ENCODE peak calls at places on chromosomes 5 and 9, in eight cellular contexts. C is right atrium auricular region, O is mucosa of descending colon, Q is HCT116, F is body of pancreas, U is kidney, S is H7, E is pancreas. P is an unnamed sample.

GRCh38 chr5:133079048-133079447 is 27.2 kb downstream of the HSPA4 start:
- DNase-seq in C (no peak), O (no peak), Q (no peak), F (no peak), U (no peak), S (no peak), E (no peak), P (no peak)

GRCh38 chr5:97529354-97529753 is 346.3 kb upstream of the RIOK2 start:
- DNase-seq in C (no peak), O (no peak), Q (no peak), F (no peak), U (no peak), S (no peak), E (no peak), P (no peak)

GRCh38 chr5:124064956-124065355 is 553.0 kb downstream of the CSNK1G3 start:
- DNase-seq in C (no peak), O (no peak), Q (no peak), F (no peak), U (no peak), S (no peak), E (no peak), P (no peak)

GRCh38 chr5:128674837-128675446 is 136.9 kb upstream of the FBN2 start:
- DNase-seq in C (no peak), O (peak; percentile 73), Q (peak; percentile 50), F (peak; percentile 43), U (no peak), S (peak; percentile 33), E (no peak), P (peak; percentile 81)

GRCh38 chr5:51961154-51961562 is 577.9 kb downstream of the ISL1 start:
- DNase-seq in C (no peak), O (no peak), Q (no peak), F (peak; percentile 2), U (no peak), S (no peak), E (no peak), P (no peak)

GRCh38 chr5:75524071-75524470 is 12.4 kb downstream of the POLK start:
- DNase-seq in C (no peak), O (no peak), Q (no peak), F (no peak), U (no peak), S (no peak), E (no peak), P (no peak)

GRCh38 chr5:10453564-10453963 is 11.9 kb downstream of the ROPN1L start:
- DNase-seq in C (no peak), O (no peak), Q (no peak), F (no peak), U (no peak), S (peak; percentile 10), E (no peak), P (no peak)

GRCh38 chr5:179878222-179879002 is 19.8 kb upstream of the MRNIP start:
- DNase-seq in C (no peak), O (no peak), Q (no peak), F (no peak), U (no peak), S (peak; percentile 64), E (no peak), P (no peak)

GRCh38 chr5:84437673-84438315 is 53.1 kb upstream of the EDIL3 start:
- DNase-seq in C (no peak), O (no peak), Q (peak; percentile 34), F (no peak), U (no peak), S (no peak), E (no peak), P (no peak)

GRCh38 chr9:109228093-109228642 is 61.1 kb upstream of the FRRS1L start:
- DNase-seq in C (no peak), O (no peak), Q (no peak), F (no peak), U (no peak), S (no peak), E (no peak), P (no peak)

GRCh38 chr5:151757233-151758140 is 944 bp downstream of the ATOX1 start:
- DNase-seq in C (no peak), O (no peak), Q (no peak), F (no peak), U (no peak), S (peak; percentile 36), E (no peak), P (no peak)

GRCh38 chr5:178356459-178356872 is 123.9 kb upstream of the PHYKPL start:
- DNase-seq in C (no peak), O (no peak), Q (no peak), F (no peak), U (peak; percentile 76), S (peak; percentile 84), E (no peak), P (no peak)

GRCh38 chr9:99732715-99733114 is 89.0 kb upstream of the NR4A3 start:
- DNase-seq in C (no peak), O (no peak), Q (no peak), F (peak; percentile 3), U (no peak), S (no peak), E (no peak), P (no peak)

GRCh38 chr5:1815881-1816292 is 14.7 kb downstream of the NDUFS6 start:
- DNase-seq in C (no peak), O (no peak), Q (no peak), F (no peak), U (no peak), S (no peak), E (no peak), P (no peak)

GRCh38 chr5:1817261-1818043 is 16.2 kb downstream of the NDUFS6 start:
- DNase-seq in C (no peak), O (no peak), Q (no peak), F (no peak), U (no peak), S (no peak), E (no peak), P (no peak)

GRCh38 chr5:1815071-1815786 is 14.0 kb downstream of the NDUFS6 start:
- DNase-seq in C (no peak), O (no peak), Q (no peak), F (no peak), U (no peak), S (no peak), E (no peak), P (no peak)

GRCh38 chr5:1810581-1811101 is 9.4 kb downstream of the NDUFS6 start:
- DNase-seq in C (no peak), O (no peak), Q (no peak), F (no peak), U (no peak), S (no peak), E (no peak), P (no peak)

DNA sequence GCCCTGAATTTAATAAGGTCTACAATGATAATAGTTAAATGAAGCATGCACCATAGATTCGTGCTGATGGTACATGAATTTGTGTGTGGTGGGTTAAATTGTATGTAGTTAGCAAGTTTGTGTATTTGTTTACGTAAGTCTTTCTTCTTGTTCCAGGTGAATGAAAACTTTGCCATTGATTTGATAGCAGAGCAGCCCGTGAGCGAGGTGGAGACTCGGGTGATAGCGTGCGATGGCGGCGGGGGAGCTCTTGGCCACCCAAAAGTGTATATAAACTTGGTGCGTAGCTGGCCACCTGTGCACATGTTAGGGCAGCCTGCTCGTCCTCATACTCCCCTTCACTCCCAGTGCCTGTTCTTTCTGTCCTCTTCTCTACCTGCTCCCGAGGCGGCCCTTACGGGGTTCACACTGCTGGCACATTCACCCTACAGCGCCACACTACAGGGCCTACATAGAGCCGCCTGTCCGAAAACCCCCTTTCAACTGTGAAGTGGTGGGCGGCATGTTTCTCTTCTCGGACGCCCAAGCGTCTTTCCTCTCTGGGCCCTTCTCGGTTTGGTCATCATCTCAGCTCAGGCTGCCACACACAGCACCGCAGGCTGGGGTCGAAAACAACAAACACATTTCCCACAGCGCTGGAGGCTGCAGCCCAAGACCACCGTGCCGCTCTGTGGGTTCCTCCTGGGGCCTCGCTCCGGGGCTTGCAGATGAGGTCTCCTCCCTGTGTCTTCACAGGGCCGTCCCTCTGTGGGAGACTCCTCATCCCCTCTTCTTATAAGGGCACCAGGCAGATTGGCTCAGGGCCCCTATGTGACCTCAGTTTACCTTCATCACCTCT is 13.2 kb downstream of the NDUFS6 start:
- DNase-seq in C (no peak), O (no peak), Q (no peak), F (no peak), U (no peak), S (no peak), E (no peak), P (no peak)
- H3K4me3 ChIP-seq in C (no peak overlapping the region), O (no peak overlapping the region), Q (no peak overlapping the region), F (no peak overlapping the region), U (no peak overlapping the region), S (no peak overlapping the region), E (no peak overlapping the region), P (no peak overlapping the region)

GRCh38 chr5:138573223-138573622 is 2.0 kb downstream of the HSPA9 start:
- DNase-seq in C (no peak), O (no peak), Q (no peak), F (no peak), U (no peak), S (no peak), E (no peak), P (no peak)
- H3K36me3 ChIP-seq in C (peaks cover 55% of the 10 kb centered on the region), O (peaks cover 33% of the 10 kb centered on the region), Q (peaks cover 48% of the 10 kb centered on the region), F (peaks cover under 1% of the 10 kb centered on the region), U (peaks cover 38% of the 10 kb centered on the region), S (peaks cover 42% of the 10 kb centered on the region), E (peaks cover 49% of the 10 kb centered on the region), P (peaks cover 64% of the 10 kb centered on the region)

GRCh38 chr9:127862075-127863011 is 7.9 kb upstream of the ENG start:
- DNase-seq in C (peak; percentile 89), O (peak; percentile 72), Q (no peak), F (peak; percentile 79), U (peak; percentile 94), S (no peak), E (peak; percentile 72), P (no peak)
- H3K4me3 ChIP-seq in C (no peak overlapping the region), O (no peak overlapping the region), Q (no peak overlapping the region), F (no peak overlapping the region), U (no peak overlapping the region), S (no peak overlapping the region), E (no peak overlapping the region), P (no peak overlapping the region)

DNA sequence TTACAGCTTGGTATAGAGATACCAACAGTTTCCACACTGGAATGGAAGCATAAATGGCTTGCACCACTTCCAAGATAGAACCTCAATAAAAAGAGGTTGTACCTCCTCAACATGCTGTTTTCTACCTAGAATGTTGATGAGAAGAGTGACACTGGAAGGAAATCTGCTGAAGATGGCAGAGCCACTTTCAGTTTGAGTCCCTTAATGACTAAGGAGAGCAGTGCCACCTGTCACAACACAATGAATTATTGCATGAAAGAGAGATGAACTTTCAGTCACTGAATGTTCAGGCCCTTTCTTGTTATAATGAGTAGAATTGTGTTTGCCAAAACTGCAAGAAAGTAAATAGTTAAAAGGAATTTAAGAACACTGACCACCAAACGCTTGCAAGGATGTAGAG is 958.5 kb downstream of the DTWD2 start:
- DNase-seq in C (no peak), O (no peak), Q (no peak), F (no peak), U (no peak), S (no peak), E (no peak), P (no peak)
- H3K36me3 ChIP-seq in C (no peaks in the 10 kb centered on the region), O (no peaks in the 10 kb centered on the region), Q (no peaks in the 10 kb centered on the region), F (no peaks in the 10 kb centered on the region), U (no peaks in the 10 kb centered on the region), S (no peaks in the 10 kb centered on the region), E (no peaks in the 10 kb centered on the region), P (no peaks in the 10 kb centered on the region)

P was measured in HAP-1.